ENCODE peak calls at places on chromosomes 5 and 9, in ten cellular contexts. A is tibial artery, D is tibial nerve, G is esophagus squamous epithelium, B is psoas muscle, M is IMR-90, U is hepatocyte, Z is breast epithelium, P is right atrium auricular region, Q is neural progenitor cell. T is an unnamed sample. For H3K27me3 and H3K4me1, the result is how much of the 10 kb centered on the place peaks cover.

GRCh38 chr5:5483880-5484595 is 61.6 kb downstream of the ICE1 start:
- DNase-seq in A (no peak), D (no peak), G (no peak), B (no peak), M (peak), U (no peak), Z (no peak), P (no peak), Q (no peak), T (no peak)

GRCh38 chr5:150780180-150780692 is 1.7 kb downstream of the SMIM3 start:
- DNase-seq in A (peak), D (peak), G (no peak), B (peak), M (peak), U (no peak), Z (no peak), P (peak), Q (no peak), T (no peak)

GRCh38 chr9:94482110-94482509 is 72.8 kb upstream of the PCAT7 start:
- DNase-seq in A (no peak), D (no peak), G (no peak), B (no peak), M (no peak), U (no peak), Z (no peak), P (no peak), Q (no peak), T (no peak)

GRCh38 chr5:77145666-77146065 is 58.6 kb upstream of the ZBED3 start:
- DNase-seq in A (no peak), D (no peak), G (no peak), B (no peak), M (peak), U (no peak), Z (no peak), P (no peak), Q (no peak), T (peak)

GRCh38 chr5:136374638-136375037 is 9.3 kb upstream of the TRPC7 start:
- DNase-seq in A (no peak), D (no peak), G (no peak), B (no peak), M (no peak), U (no peak), Z (no peak), P (no peak), Q (no peak), T (no peak)

GRCh38 chr5:24547127-24547526 is 97.7 kb downstream of the CDH10 start:
- DNase-seq in A (no peak), D (no peak), G (no peak), B (no peak), M (no peak), U (peak), Z (no peak), P (no peak), Q (no peak), T (no peak)

GRCh38 chr9:104868687-104869404 is 59.1 kb downstream of the ABCA1 start:
- DNase-seq in A (peak), D (peak), G (no peak), B (peak), M (peak), U (peak), Z (peak), P (no peak), Q (peak), T (no peak)

GRCh38 chr5:75466317-75466716 is 45.1 kb downstream of the CERT1 start:
- DNase-seq in A (no peak), D (no peak), G (no peak), B (no peak), M (no peak), U (no peak), Z (no peak), P (no peak), Q (peak), T (no peak)

GRCh38 chr5:157312492-157312891 is 46.6 kb downstream of the CYFIP2 start:
- DNase-seq in A (no peak), D (peak), G (no peak), B (no peak), M (peak), U (peak), Z (no peak), P (no peak), Q (peak), T (peak)

GRCh38 chr5:121688126-121688525 is 163.6 kb upstream of the FTMT start:
- DNase-seq in A (no peak), D (no peak), G (no peak), B (no peak), M (no peak), U (no peak), Z (no peak), P (no peak), Q (no peak), T (no peak)

GRCh38 chr5:7763621-7764072 is 87.3 kb downstream of the CFAP90 start:
- DNase-seq in A (no peak), D (no peak), G (no peak), B (peak), M (no peak), U (no peak), Z (no peak), P (no peak), Q (no peak), T (no peak)

GRCh38 chr5:3595102-3595961 is at the start of gene IRX1:
- DNase-seq in A (no peak), D (no peak), G (no peak), B (no peak), M (no peak), U (peak), Z (peak), P (no peak), Q (peak), T (no peak)

GRCh38 chr9:105291422-105291859 is 47.0 kb downstream of the SLC44A1 start:
- DNase-seq in A (no peak), D (no peak), G (no peak), B (no peak), M (no peak), U (no peak), Z (no peak), P (no peak), Q (no peak), T (no peak)

GRCh38 chr5:133727636-133728035 is 115.3 kb upstream of the FSTL4 start:
- DNase-seq in A (no peak), D (no peak), G (no peak), B (no peak), M (no peak), U (no peak), Z (no peak), P (no peak), Q (no peak), T (no peak)

GRCh38 chr5:180291943-180292831 is at the start of gene MAPK9:
- DNase-seq in A (peak), D (peak), G (no peak), B (peak), M (peak), U (peak), Z (peak), P (peak), Q (peak), T (peak)

GRCh38 chr5:147539053-147539452 is 29.2 kb upstream of the DPYSL3 start:
- DNase-seq in A (no peak), D (no peak), G (no peak), B (no peak), M (peak), U (peak), Z (no peak), P (no peak), Q (no peak), T (no peak)

GRCh38 chr5:90890183-90890582 is 331.6 kb downstream of the ADGRV1 start:
- DNase-seq in A (no peak), D (no peak), G (no peak), B (no peak), M (no peak), U (no peak), Z (no peak), P (no peak), Q (peak), T (no peak)

GRCh38 chr9:88477300-88477751 is 57.7 kb upstream of the NXNL2 start:
- DNase-seq in A (no peak), D (no peak), G (no peak), B (no peak), M (peak), U (no peak), Z (no peak), P (no peak), Q (no peak), T (peak)

GRCh38 chr9:136326061-136326776 is 1.1 kb upstream of the GPSM1 start:
- DNase-seq in A (no peak), D (no peak), G (no peak), B (no peak), M (peak), U (peak), Z (no peak), P (no peak), Q (no peak), T (no peak)

GRCh38 chr5:144566747-144567415 is 396.2 kb downstream of the KCTD16 start:
- DNase-seq in A (no peak), D (no peak), G (no peak), B (no peak), M (peak), U (no peak), Z (no peak), P (no peak), Q (no peak), T (no peak)

GRCh38 chr5:149581192-149581861 is at the start of gene ARHGEF37:
- DNase-seq in A (peak), D (peak), G (no peak), B (peak), M (no peak), U (peak), Z (peak), P (peak), Q (peak), T (peak)

GRCh38 chr9:546797-547223 is 294.7 kb upstream of the DMRT1 start:
- DNase-seq in A (no peak), D (peak), G (no peak), B (no peak), M (no peak), U (peak), Z (no peak), P (no peak), Q (peak), T (no peak)

GRCh38 chr9:113515862-113516261 is 52.3 kb downstream of the RGS3 start:
- DNase-seq in A (no peak), D (no peak), G (no peak), B (no peak), M (peak), U (no peak), Z (no peak), P (no peak), Q (no peak), T (no peak)

GRCh38 chr5:1726469-1726865 is 73.2 kb downstream of the MRPL36 start:
- DNase-seq in A (no peak), D (no peak), G (no peak), B (no peak), M (no peak), U (no peak), Z (no peak), P (peak), Q (peak), T (no peak)

GRCh38 chr5:133130387-133131118 is 78.7 kb downstream of the HSPA4 start:
- DNase-seq in A (peak), D (no peak), G (no peak), B (no peak), M (no peak), U (no peak), Z (no peak), P (no peak), Q (no peak), T (peak)

GRCh38 chr5:171681667-171682066 is 104.0 kb upstream of the SMIM23 start:
- DNase-seq in A (no peak), D (no peak), G (no peak), B (no peak), M (peak), U (no peak), Z (no peak), P (no peak), Q (no peak), T (no peak)

GRCh38 chr5:144742376-144742775 is 571.7 kb downstream of the KCTD16 start:
- DNase-seq in A (no peak), D (no peak), G (no peak), B (no peak), M (no peak), U (no peak), Z (no peak), P (no peak), Q (peak), T (no peak)

GRCh38 chr5:38382898-38383297 is 124.5 kb downstream of the EGFLAM start:
- DNase-seq in A (peak), D (peak), G (no peak), B (peak), M (peak), U (peak), Z (peak), P (peak), Q (peak), T (peak)

GRCh38 chr5:148437249-148437648 is 53.5 kb downstream of the FBXO38 start:
- DNase-seq in A (no peak), D (no peak), G (no peak), B (no peak), M (peak), U (no peak), Z (no peak), P (no peak), Q (no peak), T (no peak)

GRCh38 chr9:125397736-125398135 is 136.1 kb downstream of the GAPVD1 start:
- DNase-seq in A (no peak), D (no peak), G (no peak), B (no peak), M (no peak), U (no peak), Z (no peak), P (no peak), Q (no peak), T (no peak)

GRCh38 chr5:579746-580366 is 32.3 kb upstream of the CEP72 start:
- DNase-seq in A (no peak), D (no peak), G (no peak), B (no peak), M (no peak), U (no peak), Z (no peak), P (no peak), Q (no peak), T (no peak)

GRCh38 chr9:107389617-107390071 is 99.9 kb downstream of the KLF4 start:
- DNase-seq in A (peak), D (peak), G (no peak), B (peak), M (peak), U (peak), Z (peak), P (peak), Q (no peak), T (peak)

GRCh38 chr9:98627291-98627690 is 81.4 kb downstream of the GABBR2 start:
- DNase-seq in A (no peak), D (no peak), G (no peak), B (no peak), M (peak), U (no peak), Z (no peak), P (no peak), Q (no peak), T (no peak)

DNA sequence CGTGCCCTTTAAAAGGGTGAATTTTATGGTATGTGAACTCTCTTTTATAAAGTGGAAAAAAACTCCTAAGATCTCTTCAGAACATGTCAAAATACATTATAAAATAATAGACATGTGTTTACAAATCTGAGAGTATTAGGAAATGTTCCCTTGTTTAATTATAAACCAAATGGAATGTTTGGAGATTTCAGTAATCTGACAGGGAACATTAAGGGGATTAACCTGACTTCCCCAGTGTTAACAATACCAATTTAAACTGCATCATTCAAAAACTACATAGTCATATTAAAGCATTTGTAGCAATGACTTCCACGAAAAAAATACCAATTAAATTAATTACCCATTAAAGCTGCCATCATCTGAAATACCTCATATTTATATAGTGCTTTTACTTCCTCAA is 1.6 kb upstream of the OCLN start:
- DNase-seq in A (no peak), D (no peak), G (no peak), B (no peak), M (no peak), U (no peak), Z (no peak), P (no peak), Q (no peak), T (no peak)
- H3K27me3 ChIP-seq in A (under half), D (under half), G (half or more), B (under half), M (under half), U (under half), Z (under half), P (under half), Q (under half), T (half or more)

GRCh38 chr9:120935383-120935857 is 8.8 kb upstream of the TRAF1 start:
- DNase-seq in A (peak), D (peak), G (peak), B (peak), M (peak), U (peak), Z (peak), P (peak), Q (no peak), T (peak)

GRCh38 chr9:120936011-120936763 is 9.6 kb upstream of the TRAF1 start:
- DNase-seq in A (peak), D (peak), G (peak), B (peak), M (peak), U (peak), Z (peak), P (peak), Q (peak), T (peak)

GRCh38 chr9:120932086-120932818 is 5.7 kb upstream of the TRAF1 start:
- DNase-seq in A (no peak), D (no peak), G (no peak), B (no peak), M (no peak), U (no peak), Z (no peak), P (peak), Q (no peak), T (no peak)

GRCh38 chr9:120933310-120934044 is 6.9 kb upstream of the TRAF1 start:
- DNase-seq in A (no peak), D (no peak), G (no peak), B (no peak), M (no peak), U (no peak), Z (no peak), P (peak), Q (no peak), T (no peak)

DNA sequence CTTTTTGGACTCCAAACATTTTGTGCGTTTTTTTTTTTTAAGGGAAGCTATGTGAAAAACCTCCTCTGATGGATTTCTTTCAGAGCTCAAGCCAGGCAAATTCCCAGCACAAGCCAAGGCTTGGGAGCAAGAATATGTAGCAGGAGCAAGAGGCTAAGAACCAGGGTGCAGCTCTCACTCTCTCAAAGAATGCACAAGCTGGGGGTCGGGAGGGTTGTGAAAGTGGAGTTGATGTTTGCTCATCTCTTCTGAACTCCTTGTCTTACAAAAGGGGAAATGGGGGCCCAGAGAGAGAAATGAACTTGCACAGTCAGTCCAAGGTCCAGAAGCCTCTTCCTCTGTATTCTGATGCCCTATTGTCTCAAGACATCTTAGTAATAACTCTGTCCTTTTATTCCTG is 7.7 kb upstream of the TRAF1 start:
- DNase-seq in A (peak), D (no peak), G (no peak), B (no peak), M (no peak), U (no peak), Z (no peak), P (peak), Q (no peak), T (no peak)
- H3K4me1 ChIP-seq in A (under half), D (half or more), G (under half), B (under half), M (under half), U (under half), Z (under half), P (half or more), Q (under half), T (under half)

DNA sequence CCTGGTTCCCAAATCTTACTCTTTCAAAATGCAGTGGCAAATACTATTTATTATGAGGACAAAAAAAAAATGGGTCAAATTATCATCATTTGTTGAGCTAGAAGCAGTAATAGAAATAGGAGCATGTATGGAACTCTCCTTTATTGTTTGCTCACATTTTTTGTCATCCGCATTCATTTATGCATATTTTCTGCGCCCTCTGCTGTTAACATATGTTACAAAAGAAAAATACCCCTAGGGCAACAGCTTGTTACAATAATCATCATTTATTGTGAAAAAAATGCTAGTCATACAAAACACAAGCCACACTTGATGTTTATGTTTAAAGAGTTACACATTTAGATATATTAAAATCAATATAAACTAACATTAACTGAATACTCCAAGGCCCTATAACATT is 328.2 kb downstream of the TUSC1 start:
- DNase-seq in A (no peak), D (no peak), G (no peak), B (no peak), M (no peak), U (no peak), Z (no peak), P (no peak), Q (no peak), T (no peak)
- TF ChIP-seq CTCF in A (no peak), D (no peak), G (no peak), B (no peak), M (no peak), U (peak), Z (no peak), P (no peak), Q (peak), T (peak)

DNA sequence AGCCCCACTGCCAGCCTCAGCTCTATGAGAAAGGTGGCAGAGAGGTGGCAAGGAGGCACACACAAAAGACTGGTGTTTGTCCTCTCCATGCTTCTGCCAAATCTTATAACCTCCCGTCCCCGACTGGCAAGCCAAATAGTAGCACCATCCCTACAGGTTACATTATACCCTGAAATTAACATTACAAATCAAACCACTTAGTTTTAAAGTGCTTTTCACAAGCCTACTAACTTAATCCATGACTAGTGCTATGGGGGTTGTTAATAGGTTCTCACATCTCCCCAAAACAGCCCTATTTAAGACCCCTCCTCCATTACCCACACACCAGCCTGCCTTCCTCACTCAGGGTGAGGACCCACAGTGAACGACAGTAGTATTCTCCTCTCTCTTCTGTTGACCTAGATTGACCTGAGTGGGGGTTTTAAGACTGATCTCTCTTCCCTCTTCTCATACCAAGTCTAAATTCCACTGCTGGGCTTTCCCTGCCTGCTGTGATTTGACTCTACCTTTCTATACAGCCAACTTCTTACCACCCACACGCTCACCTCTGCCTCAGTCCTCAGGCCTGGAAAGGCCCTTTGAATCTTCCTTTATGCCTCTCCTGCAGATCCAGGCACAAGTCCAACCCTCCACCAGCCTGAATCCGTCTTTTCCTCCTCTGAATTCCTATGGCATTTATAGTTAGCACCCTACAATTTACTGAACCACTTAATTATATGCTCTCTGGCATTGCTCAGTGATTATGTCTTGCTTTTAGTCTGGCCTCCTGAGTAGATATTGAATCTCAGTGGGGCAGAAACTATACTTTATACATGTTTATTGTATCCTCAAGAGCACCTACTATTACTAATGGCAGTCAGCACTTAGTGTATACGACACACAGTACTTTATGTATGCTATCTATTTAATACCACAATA is 116.1 kb downstream of the TMEM174 start:
- DNase-seq in A (no peak), D (no peak), G (no peak), B (no peak), M (no peak), U (no peak), Z (no peak), P (no peak), Q (no peak), T (no peak)
- H3K27me3 ChIP-seq in A (under half), D (under half), G (under half), B (under half), M (under half), U (under half), Z (under half), P (under half), Q (under half), T (under half)

GRCh38 chr5:50439221-50439620 is 1.9 kb downstream of the EMB start:
- DNase-seq in A (no peak), D (no peak), G (no peak), B (no peak), M (no peak), U (no peak), Z (no peak), P (no peak), Q (no peak), T (no peak)

GRCh38 chr5:50441479-50441815 is 359 bp upstream of the EMB start:
- DNase-seq in A (no peak), D (no peak), G (no peak), B (no peak), M (no peak), U (no peak), Z (no peak), P (no peak), Q (no peak), T (no peak)

GRCh38 chr5:50445281-50445949 is 4.3 kb upstream of the EMB start:
- DNase-seq in A (no peak), D (no peak), G (no peak), B (no peak), M (no peak), U (no peak), Z (no peak), P (no peak), Q (no peak), T (no peak)

GRCh38 chr5:50435131-50435530 is 6.0 kb downstream of the EMB start:
- DNase-seq in A (no peak), D (no peak), G (no peak), B (no peak), M (no peak), U (no peak), Z (no peak), P (no peak), Q (no peak), T (no peak)

GRCh38 chr5:50440651-50441478 is at the start of gene EMB:
- DNase-seq in A (no peak), D (no peak), G (peak), B (peak), M (no peak), U (peak), Z (peak), P (no peak), Q (peak), T (peak)
- H3K4me1 ChIP-seq in A (under half), D (under half), G (under half), B (under half), M (under half), U (under half), Z (under half), P (under half), Q (under half), T (under half)

T was measured in foreskin keratinocyte.